ENCODE peak calls at places on chromosome 17, in eight cellular contexts. P is H9, Q is uterus, W is left ventricle myocardium inferior, S is HFF-Myc, L is heart left ventricle, X is tibial nerve, H is endothelial cell. E is an unnamed sample.

GRCh38 chr17:83069571-83069906 is 9.9 kb upstream of the METRNL start:
- DNase-seq in H (no peak), W (no peak), S (no peak), Q (no peak), X (no peak), P (no peak), L (peak; percentile 12), E (no peak)

GRCh38 chr17:14356043-14356637 is 55.3 kb downstream of the HS3ST3B1 start:
- DNase-seq in S (no peak), P (peak; percentile 55), W (no peak), H (no peak), Q (no peak), L (no peak), X (no peak), E (no peak)

GRCh38 chr17:82380860-82381702 is 9.5 kb downstream of the UTS2R start:
- DNase-seq in L (no peak), P (no peak), H (no peak), X (no peak), S (no peak), Q (no peak), W (no peak), E (no peak)

GRCh38 chr17:36817483-36818048 is 119.7 kb upstream of the LHX1 start:
- DNase-seq in Q (no peak), P (no peak), W (no peak), S (no peak), X (no peak), L (no peak), H (no peak), E (no peak)

GRCh38 chr17:13311301-13311700 is 290.4 kb downstream of the HS3ST3A1 start:
- DNase-seq in S (peak; percentile 69), Q (no peak), H (no peak), X (no peak), W (no peak), P (no peak), L (no peak), E (no peak)

GRCh38 chr17:38746004-38746892 is 1.9 kb downstream of the PCGF2 start:
- DNase-seq in H (no peak), Q (no peak), W (no peak), X (no peak), S (no peak), L (no peak), P (no peak), E (no peak)

GRCh38 chr17:27918498-27918897 is 25.3 kb upstream of the LYRM9 start:
- DNase-seq in W (no peak), Q (no peak), S (no peak), L (no peak), P (no peak), H (no peak), X (no peak), E (no peak)

GRCh38 chr17:17876959-17877547 is 40.3 kb upstream of the SREBF1 start:
- DNase-seq in H (no peak), Q (peak; percentile 64), W (peak; percentile 43), P (no peak), X (no peak), S (no peak), L (peak; percentile 76), E (no peak)

DNA sequence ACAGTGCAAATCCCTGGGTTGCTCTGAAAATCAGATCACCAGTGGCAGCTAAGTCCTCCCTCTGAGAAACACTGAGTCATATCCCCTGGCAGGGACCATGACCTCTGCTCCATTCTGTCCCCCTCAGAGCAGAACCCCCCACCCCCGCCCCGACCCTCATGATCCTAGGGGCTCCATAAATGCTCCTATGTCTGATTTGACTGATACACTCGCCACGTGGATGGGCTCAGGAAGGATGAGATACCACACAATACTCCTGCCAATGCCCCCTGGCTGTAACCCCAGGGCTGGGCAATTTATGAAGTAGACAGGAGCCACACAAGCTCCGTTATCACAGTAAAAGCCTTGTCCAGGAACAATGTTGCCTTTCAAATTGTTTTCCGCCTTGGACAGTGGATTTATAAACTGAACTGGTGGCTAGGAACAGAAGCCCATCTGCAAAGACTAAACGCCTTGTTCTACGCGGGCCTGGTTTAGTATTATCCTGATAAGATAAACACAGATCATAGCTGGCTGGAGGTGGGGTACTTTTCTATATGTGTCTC is 394.8 kb downstream of the SLC39A11 start:
- DNase-seq in L (no peak), Q (no peak), H (no peak), X (no peak), P (no peak), S (no peak), W (no peak), E (no peak)
- TF ChIP-seq CTCF in L (no peak), Q (no peak), H (no peak), X (peak; percentile 15), P (no peak), S (no peak), W (no peak), E (no peak)

GRCh38 chr17:78390241-78391050 is 12.0 kb downstream of the PGS1 start:
- DNase-seq in X (no peak), H (peak; percentile 47), S (peak; percentile 94), Q (peak; percentile 57), W (no peak), P (peak; percentile 62), L (peak; percentile 49), E (no peak)
- TF ChIP-seq CTCF in X (no peak), H (peak; percentile 66), S (no peak), Q (no peak), W (no peak), P (peak; percentile 47), L (no peak), E (peak; percentile 20)

GRCh38 chr17:76272541-76273434 is 7.6 kb downstream of the UBALD2 start:
- DNase-seq in H (no peak), W (no peak), X (no peak), Q (no peak), P (no peak), L (no peak), S (no peak), E (no peak)
- TF ChIP-seq CTCF in H (no peak), W (no peak), X (no peak), Q (no peak), P (no peak), L (no peak), S (no peak), E (no peak)

GRCh38 chr17:43755389-43755875 is 3.2 kb downstream of the SOST start:
- DNase-seq in S (no peak), X (no peak), P (peak; percentile 87), W (no peak), L (no peak), H (peak; percentile 54), Q (no peak), E (no peak)
- TF ChIP-seq CTCF in S (no peak), X (no peak), P (no peak), W (peak; percentile 18), L (no peak), H (no peak), Q (no peak), E (no peak)

DNA sequence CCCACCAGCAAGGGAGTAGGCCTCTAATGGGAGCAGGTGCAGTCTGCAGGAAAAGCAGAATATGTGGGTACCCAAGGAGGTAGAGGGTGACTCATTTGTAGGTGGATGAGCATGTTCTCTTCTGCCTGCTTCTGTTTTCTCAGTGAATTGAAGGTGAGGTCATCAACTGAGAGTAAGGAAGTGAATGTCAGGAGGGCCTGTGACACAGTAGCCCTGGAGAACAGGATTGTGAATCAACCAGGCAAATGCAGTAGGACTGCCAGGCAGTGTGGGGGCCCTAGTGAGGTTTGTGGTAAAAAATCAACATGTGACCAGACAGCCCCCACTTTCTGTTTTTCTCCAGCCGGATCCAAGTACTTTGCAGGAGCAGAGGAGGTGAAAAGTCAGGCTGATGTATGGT is 150.5 kb upstream of the SOX9 start:
- DNase-seq in W (no peak), S (no peak), L (no peak), H (no peak), Q (no peak), P (no peak), X (no peak), E (no peak)
- TF ChIP-seq CTCF in W (no peak), S (no peak), L (no peak), H (no peak), Q (no peak), P (no peak), X (no peak), E (no peak)

GRCh38 chr17:74117087-74117486 is 86.4 kb upstream of the RPL38 start:
- DNase-seq in L (no peak), P (peak; percentile 32), H (no peak), X (no peak), W (no peak), Q (no peak), S (no peak), E (no peak)
- TF ChIP-seq CTCF in L (no peak), P (no peak), H (no peak), X (no peak), W (no peak), Q (no peak), S (no peak), E (no peak)